ENCODE peak calls at places on chromosome X, in ten cellular contexts. H, X, A, W, P, R, C, U, Y and T are unnamed samples.

GRCh38 chrX:100494974-100495373 is 84.9 kb upstream of the PCDH19 start:
- DNase-seq in H (no peak), X (no peak), A (no peak), W (no peak), P (no peak), R (no peak), C (no peak), U (no peak), Y (no peak), T (no peak)

GRCh38 chrX:15436220-15436619 is 52.0 kb upstream of the VEGFD start:
- DNase-seq in H (no peak), X (no peak), A (no peak), W (no peak), P (no peak), R (no peak), C (no peak), U (no peak), Y (no peak), T (no peak)

GRCh38 chrX:283115-283845 is 2.1 kb downstream of the PLCXD1 start:
- DNase-seq in H (peak), X (peak), A (peak), W (peak), P (no peak), R (peak), C (peak), U (peak), Y (peak), T (peak)

GRCh38 chrX:37302569-37302968 is 46.6 kb upstream of the PRRG1 start:
- DNase-seq in H (peak), X (no peak), A (peak), W (no peak), P (no peak), R (no peak), C (no peak), U (no peak), Y (peak), T (peak)

GRCh38 chrX:39682778-39683177 is 415.0 kb downstream of the BCOR start:
- DNase-seq in H (no peak), X (no peak), A (no peak), W (peak), P (no peak), R (no peak), C (no peak), U (no peak), Y (no peak), T (no peak)

GRCh38 chrX:18856645-18856997 is 127.3 kb downstream of the PHKA2 start:
- DNase-seq in H (no peak), X (no peak), A (no peak), W (no peak), P (no peak), R (no peak), C (no peak), U (no peak), Y (no peak), T (no peak)

GRCh38 chrX:130296743-130297142 is 28.0 kb upstream of the ZNF280C start:
- DNase-seq in H (no peak), X (no peak), A (no peak), W (no peak), P (no peak), R (no peak), C (no peak), U (no peak), Y (no peak), T (no peak)

GRCh38 chrX:72268601-72269365 is 8.3 kb downstream of the RPS4X start:
- DNase-seq in H (no peak), X (no peak), A (no peak), W (no peak), P (peak), R (no peak), C (no peak), U (no peak), Y (no peak), T (peak)

GRCh38 chrX:136658151-136658550 is 10.2 kb downstream of the CD40LG start:
- DNase-seq in H (no peak), X (no peak), A (no peak), W (no peak), P (no peak), R (no peak), C (no peak), U (no peak), Y (no peak), T (no peak)

GRCh38 chrX:37332987-37333658 is 16.0 kb upstream of the PRRG1 start:
- DNase-seq in H (no peak), X (no peak), A (no peak), W (no peak), P (no peak), R (no peak), C (no peak), U (no peak), Y (no peak), T (no peak)

GRCh38 chrX:46456125-46456922 is 88.9 kb downstream of the ZNF674 start:
- DNase-seq in H (no peak), X (no peak), A (no peak), W (no peak), P (no peak), R (no peak), C (no peak), U (no peak), Y (no peak), T (no peak)

GRCh38 chrX:7115557-7115956 is 32.0 kb upstream of the STS start:
- DNase-seq in H (no peak), X (no peak), A (no peak), W (no peak), P (no peak), R (no peak), C (peak), U (no peak), Y (peak), T (no peak)

GRCh38 chrX:153642655-153643430 is 4.2 kb upstream of the DUSP9 start:
- DNase-seq in H (no peak), X (no peak), A (peak), W (no peak), P (no peak), R (no peak), C (peak), U (no peak), Y (no peak), T (no peak)

GRCh38 chrX:118254611-118255010 is 91.3 kb upstream of the WDR44 start:
- DNase-seq in H (peak), X (peak), A (peak), W (peak), P (peak), R (peak), C (no peak), U (peak), Y (no peak), T (peak)

GRCh38 chrX:130702867-130703707 is 199.9 kb downstream of the ENOX2 start:
- DNase-seq in H (no peak), X (no peak), A (no peak), W (no peak), P (no peak), R (no peak), C (no peak), U (no peak), Y (no peak), T (no peak)

GRCh38 chrX:149540621-149541520 is at the start of gene EOLA1:
- DNase-seq in H (peak), X (peak), A (peak), W (peak), P (peak), R (peak), C (peak), U (peak), Y (peak), T (peak)

GRCh38 chrX:10325606-10326005 is 168.8 kb downstream of the CLCN4 start:
- DNase-seq in H (no peak), X (no peak), A (no peak), W (no peak), P (no peak), R (no peak), C (no peak), U (no peak), Y (no peak), T (no peak)

GRCh38 chrX:104136241-104137019 is 20.4 kb downstream of the SLC25A53 start:
- DNase-seq in H (peak), X (peak), A (peak), W (peak), P (peak), R (peak), C (peak), U (no peak), Y (peak), T (peak)

GRCh38 chrX:150869450-150869849 is 29.0 kb downstream of the CD99L2 start:
- DNase-seq in H (no peak), X (no peak), A (no peak), W (no peak), P (no peak), R (no peak), C (no peak), U (no peak), Y (no peak), T (no peak)

GRCh38 chrX:111543212-111543762 is 31.8 kb downstream of the SERTM2 start:
- DNase-seq in H (no peak), X (no peak), A (no peak), W (no peak), P (no peak), R (no peak), C (no peak), U (no peak), Y (no peak), T (no peak)

GRCh38 chrX:71911023-71911730 is 532 bp downstream of the NHSL2 start:
- DNase-seq in H (peak), X (no peak), A (peak), W (peak), P (no peak), R (peak), C (peak), U (peak), Y (peak), T (peak)

GRCh38 chrX:56066016-56066415 is 166.1 kb upstream of the KLF8 start:
- DNase-seq in H (no peak), X (no peak), A (no peak), W (no peak), P (no peak), R (no peak), C (no peak), U (no peak), Y (no peak), T (no peak)

GRCh38 chrX:130211415-130212186 is 39.8 kb downstream of the RAB33A start:
- DNase-seq in H (no peak), X (no peak), A (no peak), W (no peak), P (no peak), R (no peak), C (no peak), U (no peak), Y (no peak), T (no peak)

GRCh38 chrX:138349351-138349750 is 362.2 kb downstream of the FGF13 start:
- DNase-seq in H (no peak), X (no peak), A (no peak), W (no peak), P (no peak), R (no peak), C (no peak), U (no peak), Y (no peak), T (no peak)

GRCh38 chrX:134144231-134144630 is 92.8 kb upstream of the CCDC160 start:
- DNase-seq in H (peak), X (no peak), A (no peak), W (no peak), P (no peak), R (no peak), C (no peak), U (no peak), Y (no peak), T (no peak)

GRCh38 chrX:129748265-129748664 is 9.5 kb downstream of the XPNPEP2 start:
- DNase-seq in H (no peak), X (no peak), A (no peak), W (no peak), P (no peak), R (no peak), C (no peak), U (no peak), Y (no peak), T (no peak)

GRCh38 chrX:43655151-43655676 is 885 bp upstream of the MAOA start:
- DNase-seq in H (peak), X (no peak), A (peak), W (peak), P (peak), R (no peak), C (no peak), U (peak), Y (peak), T (peak)

GRCh38 chrX:19991350-19991718 is 473 bp upstream of the BCLAF3 start:
- DNase-seq in H (no peak), X (no peak), A (no peak), W (no peak), P (no peak), R (no peak), C (no peak), U (no peak), Y (no peak), T (no peak)

GRCh38 chrX:68429216-68429615 is 4.1 kb downstream of the OPHN1 start:
- DNase-seq in H (peak), X (no peak), A (no peak), W (no peak), P (no peak), R (no peak), C (no peak), U (no peak), Y (no peak), T (no peak)

GRCh38 chrX:49106930-49107329 is 16.6 kb downstream of the GPKOW start:
- DNase-seq in H (peak), X (no peak), A (peak), W (no peak), P (peak), R (no peak), C (no peak), U (no peak), Y (no peak), T (peak)

GRCh38 chrX:18906286-18906685 is 77.6 kb downstream of the PHKA2 start:
- DNase-seq in H (no peak), X (no peak), A (no peak), W (no peak), P (no peak), R (no peak), C (no peak), U (no peak), Y (no peak), T (no peak)

GRCh38 chrX:1521459-1521956 is 15.5 kb downstream of the P2RY8 start:
- DNase-seq in H (no peak), X (peak), A (no peak), W (no peak), P (no peak), R (peak), C (no peak), U (no peak), Y (no peak), T (no peak)

GRCh38 chrX:150062292-150063137 is 124.2 kb upstream of the EOLA2 start:
- DNase-seq in H (no peak), X (no peak), A (no peak), W (no peak), P (peak), R (no peak), C (no peak), U (no peak), Y (peak), T (no peak)

GRCh38 chrX:110964761-110965160 is 131.2 kb upstream of the PAK3 start:
- DNase-seq in H (no peak), X (no peak), A (no peak), W (peak), P (no peak), R (no peak), C (no peak), U (no peak), Y (no peak), T (no peak)

GRCh38 chrX:40109288-40110008 is 11.7 kb upstream of the BCOR start:
- DNase-seq in H (peak), X (no peak), A (peak), W (peak), P (no peak), R (no peak), C (peak), U (no peak), Y (peak), T (peak)

GRCh38 chrX:101257448-101258259 is 33.5 kb downstream of the TAF7L start:
- DNase-seq in H (no peak), X (no peak), A (no peak), W (no peak), P (no peak), R (no peak), C (no peak), U (no peak), Y (no peak), T (no peak)

GRCh38 chrX:28324306-28324705 is 262.9 kb upstream of the IL1RAPL1 start:
- DNase-seq in H (no peak), X (no peak), A (no peak), W (no peak), P (no peak), R (no peak), C (no peak), U (no peak), Y (no peak), T (no peak)

GRCh38 chrX:47697171-47697570 is 38.2 kb upstream of the UXT start:
- DNase-seq in H (no peak), X (no peak), A (no peak), W (no peak), P (no peak), R (no peak), C (no peak), U (no peak), Y (no peak), T (peak)